ENCODE peak calls at places on chromosomes 16 and 17, in five cellular contexts. I is OCI-LY7, E is left lung, O is neural progenitor cell, Y is fibroblast of lung. U is an unnamed sample. For H3K36me3, the result is how much of the 10 kb centered on the place peaks cover.

GRCh38 chr17:76452102-76452645 is 778 bp downstream of the UBE2O start:
- DNase-seq in E (peak), Y (no peak), O (peak), I (peak), U (peak)

GRCh38 chr16:4935231-4935855 is 1.6 kb downstream of the PPL start:
- DNase-seq in E (peak), Y (peak), I (no peak), O (no peak), U (peak)

GRCh38 chr16:48157794-48158193 is 2.0 kb upstream of the ABCC12 start:
- DNase-seq in I (no peak), O (no peak), E (no peak), Y (no peak), U (no peak)

GRCh38 chr17:57443781-57444180 is 187.5 kb downstream of the MSI2 start:
- DNase-seq in Y (no peak), I (no peak), E (no peak), O (no peak), U (no peak)

GRCh38 chr16:52456368-52456767 is 90.6 kb downstream of the TOX3 start:
- DNase-seq in O (peak), I (no peak), E (no peak), Y (no peak), U (no peak)

GRCh38 chr16:29862383-29862883 is 593 bp downstream of the CDIPT start:
- DNase-seq in Y (no peak), I (no peak), E (no peak), O (peak), U (no peak)

GRCh38 chr17:59786536-59787319 is 79.3 kb downstream of the VMP1 start:
- DNase-seq in Y (peak), I (peak), E (no peak), O (peak), U (no peak)

GRCh38 chr16:4944333-4945281 is 7.7 kb upstream of the PPL start:
- DNase-seq in I (no peak), E (peak), O (no peak), Y (peak), U (peak)

GRCh38 chr16:21608647-21609328 is 9.4 kb downstream of the METTL9 start:
- DNase-seq in O (peak), E (no peak), Y (no peak), I (no peak), U (no peak)

GRCh38 chr17:83162035-83162745 is 82.8 kb downstream of the METRNL start:
- DNase-seq in Y (no peak), E (no peak), I (no peak), O (no peak), U (no peak)

GRCh38 chr16:58022601-58023371 is 2.8 kb upstream of the MMP15 start:
- DNase-seq in O (no peak), E (peak), Y (peak), I (no peak), U (peak)

GRCh38 chr17:16061631-16062030 is 62.0 kb downstream of the TTC19 start:
- DNase-seq in I (no peak), Y (no peak), O (no peak), E (no peak), U (no peak)

GRCh38 chr16:90057738-90058173 is 19.4 kb downstream of the PRDM7 start:
- DNase-seq in Y (peak), O (no peak), E (no peak), I (no peak), U (no peak)

GRCh38 chr17:68349157-68349556 is 57.9 kb downstream of the ARSG start:
- DNase-seq in Y (no peak), I (no peak), E (no peak), O (no peak), U (no peak)

GRCh38 chr16:3793161-3793576 is 75.8 kb upstream of the TRAP1 start:
- DNase-seq in Y (peak), I (no peak), E (no peak), O (no peak), U (peak)
- H3K27ac ChIP-seq in Y (no peak), I (no peak), E (no peak), O (no peak), U (no peak)

GRCh38 chr17:62014526-62014925 is 50.6 kb downstream of the MED13 start:
- DNase-seq in I (no peak), O (no peak), Y (no peak), E (no peak), U (no peak)

GRCh38 chr17:62017496-62017895 is 47.6 kb downstream of the MED13 start:
- DNase-seq in Y (peak), O (no peak), E (no peak), I (no peak), U (no peak)

GRCh38 chr17:62017912-62018311 is 47.2 kb downstream of the MED13 start:
- DNase-seq in O (no peak), I (no peak), Y (peak), E (no peak), U (no peak)
- H3K36me3 ChIP-seq in O (under half), I (half or more), Y (under half), E (under half), U (under half)

DNA sequence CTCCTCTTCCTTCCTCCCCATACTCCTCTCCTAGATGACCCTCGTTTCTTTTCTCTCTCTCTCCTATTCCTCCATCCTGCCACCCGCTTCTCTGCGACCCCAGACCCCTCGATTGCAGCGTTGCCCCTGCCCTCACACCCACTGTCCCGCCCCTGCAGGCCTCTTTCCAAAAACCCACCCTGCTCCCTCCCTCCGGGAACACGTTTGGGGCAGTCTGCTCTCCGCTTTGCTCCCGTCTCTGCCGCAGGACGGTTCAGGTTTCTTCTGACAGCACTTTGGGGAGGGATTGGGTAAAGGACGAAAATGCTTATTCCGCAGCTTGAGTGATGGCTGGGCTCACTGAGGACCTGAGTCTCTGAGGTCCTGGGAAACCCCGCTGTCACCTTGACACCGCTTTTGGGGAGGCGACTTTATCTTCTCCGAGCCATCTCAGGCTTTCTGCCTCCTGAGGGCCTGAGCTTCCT is 685 bp downstream of the NDE1 start:
- DNase-seq in O (peak), I (peak), E (no peak), Y (peak), U (peak)
- H3K27ac ChIP-seq in O (no peak), I (peak), E (peak), Y (peak), U (peak)

GRCh38 chr17:78072961-78073360 is 55.6 kb downstream of the TMC6 start:
- DNase-seq in E (no peak), O (no peak), I (no peak), Y (no peak), U (no peak)
- H3K36me3 ChIP-seq in E (under half), O (under half), I (half or more), Y (under half), U (under half)

GRCh38 chr17:42779942-42780815 is at the start of gene WNK4:
- DNase-seq in Y (peak), O (peak), E (peak), I (no peak), U (no peak)
- H3K27ac ChIP-seq in Y (peak), O (no peak), E (no peak), I (no peak), U (no peak)

GRCh38 chr16:56841659-56842058 is 23.3 kb upstream of the SLC12A3 start:
- DNase-seq in I (no peak), Y (no peak), O (no peak), E (no peak), U (no peak)
- H3K36me3 ChIP-seq in I (half or more), Y (under half), O (under half), E (under half), U (under half)